ENCODE peak calls at places on chromosomes 2 and 18, in four cellular contexts. H is lower leg skin, N is neural progenitor cell, V is DND-41. Q is an unnamed sample.

GRCh38 chr2:98727758-98728718 is 2.9 kb downstream of the MGAT4A start:
- DNase-seq in H (no peak), N (no peak), V (peak), Q (no peak)

GRCh38 chr2:1747065-1747941 is 3.0 kb upstream of the PXDN start:
- DNase-seq in H (peak), N (no peak), V (no peak), Q (no peak)

GRCh38 chr2:1676091-1676912 is 68.0 kb downstream of the PXDN start:
- DNase-seq in H (peak), N (no peak), V (no peak), Q (no peak)

GRCh38 chr2:224401641-224402342 is at the start of gene FAM124B:
- DNase-seq in H (peak), N (no peak), V (no peak), Q (peak)

GRCh38 chr2:174332607-174333001 is 2.1 kb upstream of the SP9 start:
- DNase-seq in H (no peak), N (peak), V (no peak), Q (no peak)

GRCh38 chr2:69538872-69539548 is 101.8 kb upstream of the NFU1 start:
- DNase-seq in H (no peak), N (no peak), V (no peak), Q (no peak)

GRCh38 chr2:64295326-64296149 is 151.3 kb upstream of the PELI1 start:
- DNase-seq in H (no peak), N (no peak), V (no peak), Q (peak)

GRCh38 chr18:54503495-54503894 is 87.5 kb upstream of the DYNAP start:
- DNase-seq in H (no peak), N (no peak), V (no peak), Q (no peak)

GRCh38 chr2:64363848-64364247 is 90.1 kb upstream of the LGALSL start:
- DNase-seq in H (peak), N (no peak), V (no peak), Q (no peak)

GRCh38 chr2:1598800-1599199 is 145.5 kb downstream of the PXDN start:
- DNase-seq in H (peak), N (no peak), V (no peak), Q (no peak)

GRCh38 chr18:72828601-72829000 is 39.2 kb downstream of the NETO1 start:
- DNase-seq in H (no peak), N (no peak), V (peak), Q (no peak)

GRCh38 chr2:110126926-110127325 is 11.3 kb upstream of the MALL start:
- DNase-seq in H (no peak), N (peak), V (no peak), Q (no peak)

GRCh38 chr2:158575051-158575635 is 118.4 kb downstream of the PKP4 start:
- DNase-seq in H (no peak), N (no peak), V (no peak), Q (no peak)

GRCh38 chr18:21669736-21670135 is 34.8 kb downstream of the ABHD3 start:
- DNase-seq in H (no peak), N (no peak), V (no peak), Q (no peak)

GRCh38 chr2:10839813-10840212 is 27.2 kb upstream of the PDIA6 start:
- DNase-seq in H (no peak), N (peak), V (peak), Q (no peak)

DNA sequence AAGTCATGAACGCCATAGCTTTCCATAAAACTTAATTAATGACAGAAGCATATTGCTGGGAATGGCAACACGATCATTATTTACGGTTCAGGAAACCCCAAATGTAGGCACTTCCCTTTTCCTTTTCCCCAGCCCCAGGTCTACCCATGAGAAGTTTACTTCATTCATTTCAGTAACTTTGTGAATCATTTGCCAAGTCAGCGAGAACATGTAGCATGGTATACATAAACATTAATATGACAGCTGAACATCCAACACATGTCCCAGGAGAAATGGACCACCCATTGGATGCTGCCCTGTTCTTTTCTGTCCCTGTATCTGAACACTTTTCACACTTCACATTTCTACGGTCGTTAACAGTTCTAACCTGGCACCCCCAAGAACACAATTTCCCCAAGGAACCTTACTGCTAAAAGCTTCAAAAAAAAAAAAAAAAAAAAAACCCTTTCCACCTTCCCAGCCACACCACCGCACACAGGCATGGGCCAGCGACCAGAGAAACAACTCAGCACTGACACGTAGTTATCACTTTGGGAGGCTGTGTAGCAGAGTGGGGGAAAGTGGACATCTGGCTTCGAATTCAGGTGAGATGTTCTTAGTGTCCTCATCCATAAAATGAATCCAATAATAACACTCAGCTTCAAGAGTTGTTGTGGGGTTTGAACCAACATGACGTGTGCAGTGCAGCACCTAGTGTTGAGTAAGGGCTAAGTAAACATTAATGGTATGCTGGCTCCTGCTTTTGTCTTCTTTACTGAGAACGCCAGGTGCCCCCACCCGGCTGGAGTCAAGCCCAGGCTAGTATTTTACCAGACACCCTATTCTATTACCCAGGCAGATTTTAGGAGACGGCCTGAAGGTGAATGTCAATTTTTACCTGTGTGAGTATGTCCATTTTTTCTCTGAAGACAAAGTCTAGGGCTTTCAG is 371.5 kb downstream of the LNPK start:
- DNase-seq in H (no peak), N (no peak), V (no peak), Q (no peak)
- TF ChIP-seq CTCF in H (no peak), N (no peak), V (no peak), Q (no peak)

DNA sequence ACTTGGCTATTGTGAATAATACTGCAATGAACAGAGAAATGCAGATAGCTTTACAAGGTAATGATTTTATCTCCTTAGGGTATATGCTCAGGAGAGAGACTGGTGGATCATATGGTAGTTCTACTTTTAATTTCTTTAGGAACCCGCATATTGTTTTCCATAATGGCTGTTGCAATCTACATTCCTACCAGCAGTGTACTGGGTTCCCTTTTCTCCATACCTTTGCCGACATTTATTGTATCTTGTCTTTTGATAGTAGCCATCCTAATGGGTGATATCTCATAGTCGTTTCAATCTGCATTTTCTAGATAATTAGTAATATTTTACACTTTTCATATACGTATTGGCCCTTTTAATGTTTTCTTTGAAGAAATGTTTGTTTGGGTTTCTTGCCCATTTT is 702.9 kb upstream of the ACVR2A start:
- DNase-seq in H (no peak), N (no peak), V (no peak), Q (no peak)
- TF ChIP-seq CTCF in H (no peak), N (peak), V (no peak), Q (no peak)

GRCh38 chr2:147810883-147811765 is 33.7 kb upstream of the ACVR2A start:
- DNase-seq in H (no peak), N (no peak), V (no peak), Q (no peak)

GRCh38 chr2:147808520-147808919 is 36.3 kb upstream of the ACVR2A start:
- DNase-seq in H (no peak), N (no peak), V (no peak), Q (no peak)

DNA sequence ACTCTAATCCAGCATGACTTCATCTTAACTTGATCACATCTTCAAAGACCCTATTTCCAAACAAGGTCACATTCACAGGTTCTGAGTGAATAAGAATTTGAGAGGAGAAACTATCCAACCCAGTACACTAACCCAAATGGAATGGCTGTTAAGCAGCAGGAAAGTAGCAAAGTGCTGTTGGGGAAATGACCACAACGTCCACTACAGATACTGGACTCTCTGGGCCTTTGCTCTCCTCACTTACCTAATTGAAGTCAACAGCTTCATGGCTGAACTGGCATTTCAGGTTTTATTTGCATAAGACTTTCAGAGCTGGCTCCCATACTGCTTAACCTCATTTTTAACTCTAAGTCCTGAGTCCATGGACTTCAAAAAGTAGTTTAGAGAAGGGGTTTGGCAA is 38.0 kb upstream of the ACVR2A start:
- DNase-seq in H (no peak), N (no peak), V (no peak), Q (no peak)
- TF ChIP-seq CTCF in H (no peak), N (no peak), V (no peak), Q (no peak)

GRCh38 chr18:50111398-50111797 is 83.5 kb downstream of the MYO5B start:
- DNase-seq in H (no peak), N (no peak), V (no peak), Q (no peak)
- TF ChIP-seq CTCF in H (no peak), N (peak), V (no peak), Q (no peak)

GRCh38 chr2:71789556-71790219 is 336.3 kb downstream of the DYSF start:
- DNase-seq in H (peak), N (no peak), V (no peak), Q (no peak)
- TF ChIP-seq CTCF in H (no peak), N (no peak), V (peak), Q (no peak)

GRCh38 chr2:44623622-44624351 is 262.0 kb downstream of the CAMKMT start:
- DNase-seq in H (no peak), N (no peak), V (no peak), Q (no peak)
- TF ChIP-seq CTCF in H (no peak), N (peak), V (no peak), Q (no peak)

GRCh38 chr2:67002618-67003371 is 394.3 kb upstream of the ETAA1 start:
- DNase-seq in H (no peak), N (no peak), V (no peak), Q (no peak)
- TF ChIP-seq CTCF in H (no peak), N (peak), V (no peak), Q (no peak)

DNA sequence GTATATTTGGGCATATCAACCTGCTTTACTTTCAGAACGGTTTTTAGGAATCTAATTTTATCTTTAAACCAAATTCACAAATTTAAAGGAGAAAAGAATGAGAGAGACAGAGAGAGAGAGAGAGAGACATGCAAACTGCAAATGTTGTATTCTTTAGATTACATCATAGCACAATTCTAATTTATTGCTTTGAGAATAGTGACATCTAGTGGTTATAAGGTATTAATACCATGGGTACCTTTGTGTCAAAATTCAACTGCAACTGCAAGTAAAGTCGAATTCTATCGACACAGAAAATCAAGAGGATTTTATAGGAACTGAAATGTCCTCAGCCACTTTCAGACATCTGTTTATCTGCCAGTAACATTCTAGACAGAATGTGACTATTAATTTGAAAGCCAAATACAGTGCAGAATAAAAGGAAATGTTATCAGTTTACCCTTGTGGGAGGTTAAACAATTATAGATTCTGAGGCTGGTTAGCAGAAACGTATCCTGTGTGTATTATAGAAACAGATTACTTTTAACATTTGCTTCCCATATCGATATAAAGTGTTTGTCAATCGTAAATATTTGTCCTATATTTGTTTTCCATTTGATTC is 529.8 kb upstream of the VRK2 start:
- DNase-seq in H (no peak), N (peak), V (no peak), Q (no peak)
- TF ChIP-seq CTCF in H (no peak), N (peak), V (peak), Q (peak)